ENCODE peak calls at places on chromosomes 12 and 14, in nine cellular contexts. O is cardiac muscle cell, M is right cardiac atrium, C is AG04450, R is A549, B is heart right ventricle, H is right lobe of liver, J is upper lobe of right lung, D is T-helper 17 cell. T is an unnamed sample.

GRCh38 chr12:53123578-53124351 is 20.5 kb downstream of the SOAT2 start:
- DNase-seq in O (no peak), M (no peak), C (no peak), R (peak; percentile 45), B (no peak), H (no peak), J (no peak), D (no peak), T (no peak)

GRCh38 chr12:107091989-107092641 is 1.2 kb downstream of the CRY1 start:
- DNase-seq in O (peak; percentile 96), M (no peak), C (peak; percentile 86), R (peak; percentile 75), B (peak; percentile 38), H (no peak), J (no peak), D (no peak), T (peak; percentile 60)

GRCh38 chr12:69054343-69055056 is 121.5 kb upstream of the CPM start:
- DNase-seq in O (no peak), M (no peak), C (no peak), R (no peak), B (no peak), H (no peak), J (no peak), D (no peak), T (no peak)

GRCh38 chr14:53367631-53368030 is 214.5 kb upstream of the DDHD1 start:
- DNase-seq in O (peak; percentile 56), M (no peak), C (no peak), R (no peak), B (peak; percentile 11), H (no peak), J (no peak), D (no peak), T (no peak)

GRCh38 chr12:34402899-34403705 is 380.8 kb downstream of the ALG10 start:
- DNase-seq in O (no peak), M (no peak), C (no peak), R (no peak), B (peak; percentile 1), H (peak; percentile 12), J (peak; percentile 49), D (peak; percentile 7), T (no peak)

GRCh38 chr12:98973395-98973794 is 328.3 kb downstream of the APAF1 start:
- DNase-seq in O (peak; percentile 24), M (no peak), C (no peak), R (no peak), B (no peak), H (no peak), J (no peak), D (no peak), T (no peak)

GRCh38 chr12:108193922-108194321 is 64.8 kb downstream of the WSCD2 start:
- DNase-seq in O (peak; percentile 36), M (no peak), C (no peak), R (peak; percentile 65), B (peak; percentile 8), H (no peak), J (no peak), D (no peak), T (peak; percentile 3)

GRCh38 chr14:90342327-90342726 is 10.6 kb upstream of the NRDE2 start:
- DNase-seq in O (no peak), M (no peak), C (no peak), R (no peak), B (no peak), H (no peak), J (no peak), D (no peak), T (no peak)

GRCh38 chr12:122368361-122369073 is 54.0 kb downstream of the CLIP1 start:
- DNase-seq in O (peak; percentile 57), M (no peak), C (peak; percentile 30), R (no peak), B (no peak), H (no peak), J (no peak), D (no peak), T (no peak)

GRCh38 chr12:122363782-122364181 is 58.7 kb downstream of the CLIP1 start:
- DNase-seq in O (peak; percentile 14), M (no peak), C (no peak), R (no peak), B (no peak), H (peak; percentile 38), J (no peak), D (no peak), T (no peak)

GRCh38 chr12:122366685-122367475 is 55.6 kb downstream of the CLIP1 start:
- DNase-seq in O (peak; percentile 91), M (peak; percentile 30), C (peak; percentile 67), R (peak; percentile 86), B (no peak), H (no peak), J (no peak), D (no peak), T (no peak)

GRCh38 chr12:122362758-122363157 is 59.7 kb downstream of the CLIP1 start:
- DNase-seq in O (no peak), M (no peak), C (no peak), R (no peak), B (no peak), H (no peak), J (no peak), D (no peak), T (no peak)
- H3K9me3 ChIP-seq in O (no peaks in the 10 kb centered on the region), M (no peaks in the 10 kb centered on the region), C (no peaks in the 10 kb centered on the region), R (no peaks in the 10 kb centered on the region), B (no peaks in the 10 kb centered on the region), H (no peaks in the 10 kb centered on the region), J (no peaks in the 10 kb centered on the region), D (no peaks in the 10 kb centered on the region), T (no peaks in the 10 kb centered on the region)

DNA sequence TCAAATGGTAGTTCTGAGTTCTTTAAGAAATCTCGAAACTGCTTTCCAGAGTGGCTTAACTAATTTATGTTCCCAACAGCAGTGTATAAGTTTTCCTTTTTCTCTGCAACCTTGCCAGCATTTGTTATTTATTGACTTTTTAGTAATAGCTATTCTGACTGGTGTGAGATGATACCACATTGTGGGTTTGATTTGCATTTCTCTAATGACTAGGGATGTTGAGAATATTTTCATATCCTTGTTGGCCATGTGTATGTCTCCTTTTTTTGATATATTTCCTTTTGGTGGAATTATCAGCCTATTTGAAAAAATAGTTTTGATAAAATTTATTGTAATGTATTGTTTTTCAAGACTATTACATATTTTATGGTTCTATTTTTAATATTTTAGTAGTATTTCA is 701.3 kb upstream of the FBXO33 start:
- DNase-seq in O (no peak), M (no peak), C (no peak), R (no peak), B (no peak), H (no peak), J (no peak), D (no peak), T (no peak)
- H3K9me3 ChIP-seq in O (no peaks in the 10 kb centered on the region), M (no peaks in the 10 kb centered on the region), C (no peaks in the 10 kb centered on the region), R (no peaks in the 10 kb centered on the region), B (peaks cover 7% of the 10 kb centered on the region), H (no peaks in the 10 kb centered on the region), J (peaks cover 5% of the 10 kb centered on the region), D (no peaks in the 10 kb centered on the region), T (no peaks in the 10 kb centered on the region)

GRCh38 chr14:106343636-106344035 is 817.3 kb downstream of the TMEM121 start:
- DNase-seq in O (no peak), M (no peak), C (no peak), R (no peak), B (no peak), H (no peak), J (no peak), D (no peak), T (no peak)
- H3K9me3 ChIP-seq in O (no peaks in the 10 kb centered on the region), M (no peaks in the 10 kb centered on the region), C (no peaks in the 10 kb centered on the region), R (no peaks in the 10 kb centered on the region), B (no peaks in the 10 kb centered on the region), H (no peaks in the 10 kb centered on the region), J (no peaks in the 10 kb centered on the region), D (no peaks in the 10 kb centered on the region), T (no peaks in the 10 kb centered on the region)

DNA sequence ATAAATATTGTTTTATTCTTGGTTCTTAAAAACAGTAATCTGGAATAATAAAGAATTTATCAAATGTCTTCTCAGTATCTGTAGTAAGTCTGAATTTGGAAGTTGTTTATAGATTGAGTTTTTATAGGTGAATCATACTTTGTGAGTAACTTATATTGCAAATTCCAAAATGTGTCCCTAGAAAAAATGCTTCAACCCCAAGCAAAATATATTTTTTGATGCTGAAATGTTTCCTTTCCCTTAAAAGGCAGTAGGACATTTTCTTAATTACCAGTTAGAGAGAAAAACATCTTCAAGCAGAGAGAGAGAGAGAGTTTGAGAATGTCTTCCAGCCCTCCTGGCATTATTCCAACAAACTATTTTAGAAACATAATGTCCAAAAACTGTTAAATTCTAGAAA is 37.9 kb downstream of the PELI2 start:
- DNase-seq in O (no peak), M (no peak), C (no peak), R (no peak), B (no peak), H (no peak), J (no peak), D (no peak), T (no peak)
- H3K9me3 ChIP-seq in O (no peaks in the 10 kb centered on the region), M (no peaks in the 10 kb centered on the region), C (no peaks in the 10 kb centered on the region), R (no peaks in the 10 kb centered on the region), B (no peaks in the 10 kb centered on the region), H (no peaks in the 10 kb centered on the region), J (no peaks in the 10 kb centered on the region), D (no peaks in the 10 kb centered on the region), T (no peaks in the 10 kb centered on the region)

GRCh38 chr14:26380616-26381015 is 217.2 kb downstream of the NOVA1 start:
- DNase-seq in O (no peak), M (no peak), C (no peak), R (no peak), B (no peak), H (no peak), J (no peak), D (no peak), T (no peak)

GRCh38 chr14:26383286-26383685 is 214.5 kb downstream of the NOVA1 start:
- DNase-seq in O (no peak), M (no peak), C (no peak), R (no peak), B (no peak), H (no peak), J (no peak), D (no peak), T (no peak)

GRCh38 chr14:26381405-26381804 is 216.4 kb downstream of the NOVA1 start:
- DNase-seq in O (no peak), M (no peak), C (no peak), R (no peak), B (no peak), H (no peak), J (no peak), D (no peak), T (no peak)

GRCh38 chr14:26377150-26377549 is 220.7 kb downstream of the NOVA1 start:
- DNase-seq in O (no peak), M (no peak), C (no peak), R (no peak), B (no peak), H (no peak), J (no peak), D (no peak), T (no peak)

GRCh38 chr14:26379951-26380350 is 217.9 kb downstream of the NOVA1 start:
- DNase-seq in O (no peak), M (no peak), C (no peak), R (no peak), B (no peak), H (no peak), J (no peak), D (no peak), T (no peak)
- H3K9me3 ChIP-seq in O (no peaks in the 10 kb centered on the region), M (no peaks in the 10 kb centered on the region), C (no peaks in the 10 kb centered on the region), R (no peaks in the 10 kb centered on the region), B (no peaks in the 10 kb centered on the region), H (no peaks in the 10 kb centered on the region), J (no peaks in the 10 kb centered on the region), D (no peaks in the 10 kb centered on the region), T (no peaks in the 10 kb centered on the region)

GRCh38 chr12:6614513-6615177 is 7.5 kb upstream of the CHD4 start:
- DNase-seq in O (no peak), M (no peak), C (no peak), R (peak; percentile 33), B (no peak), H (no peak), J (no peak), D (no peak), T (no peak)
- H3K9me3 ChIP-seq in O (no peaks in the 10 kb centered on the region), M (no peaks in the 10 kb centered on the region), C (no peaks in the 10 kb centered on the region), R (no peaks in the 10 kb centered on the region), B (no peaks in the 10 kb centered on the region), H (no peaks in the 10 kb centered on the region), J (no peaks in the 10 kb centered on the region), D (no peaks in the 10 kb centered on the region), T (no peaks in the 10 kb centered on the region)